ENCODE peak calls at places on chromosomes 11 and 22, in six cellular contexts. M, Z, U, E, T and L are unnamed samples.

GRCh38 chr11:96579642-96580041 is 189.8 kb downstream of the JRKL start:
- DNase-seq in U (no peak), Z (no peak), E (no peak), M (no peak), T (no peak), L (no peak)

GRCh38 chr22:21564411-21564810 is 3.1 kb upstream of the UBE2L3 start:
- DNase-seq in Z (no peak), U (no peak), M (no peak), E (no peak), T (no peak), L (no peak)

GRCh38 chr22:38570841-38571364 is 920 bp upstream of the DMC1 start:
- DNase-seq in T (peak; percentile 66), Z (peak; percentile 28), U (peak; percentile 39), M (peak; percentile 47), E (no peak), L (peak; percentile 35)

GRCh38 chr11:55936300-55936699 is at the start of gene OR5I1:
- DNase-seq in M (no peak), E (no peak), T (no peak), U (no peak), Z (no peak), L (no peak)

GRCh38 chr11:103970850-103971249 is 65.6 kb upstream of the DDI1 start:
- DNase-seq in T (no peak), E (no peak), U (no peak), M (no peak), Z (no peak), L (no peak)

GRCh38 chr11:130485983-130486970 is 37.8 kb downstream of the ADAMTS15 start:
- DNase-seq in T (no peak), M (no peak), U (no peak), Z (no peak), E (no peak), L (no peak)

GRCh38 chr11:71086687-71087258 is 165.6 kb downstream of the SHANK2 start:
- DNase-seq in M (peak; percentile 16), T (peak; percentile 80), Z (peak; percentile 47), U (peak; percentile 3), E (no peak), L (peak; percentile 19)

GRCh38 chr11:134497586-134497985 is 85.5 kb upstream of the B3GAT1 start:
- DNase-seq in Z (no peak), E (no peak), U (no peak), M (no peak), T (no peak), L (no peak)

GRCh38 chr11:100863080-100863581 is 176.0 kb downstream of the ARHGAP42 start:
- DNase-seq in U (peak; percentile 93), T (peak; percentile 21), M (peak; percentile 93), Z (peak; percentile 19), E (no peak), L (peak; percentile 24)

GRCh38 chr11:35661539-35661938 is 1.0 kb upstream of the TRIM44 start:
- DNase-seq in T (no peak), Z (no peak), M (no peak), U (no peak), E (no peak), L (no peak)

GRCh38 chr22:19064354-19065054 is 57.7 kb downstream of the DGCR2 start:
- DNase-seq in Z (no peak), T (no peak), M (no peak), U (no peak), E (no peak), L (no peak)

GRCh38 chr11:95821640-95822039 is 31.3 kb downstream of the CEP57 start:
- DNase-seq in U (peak; percentile 16), T (no peak), M (peak; percentile 67), Z (no peak), E (no peak), L (peak; percentile 41)

GRCh38 chr11:68524681-68525080 is 64.1 kb downstream of the PPP6R3 start:
- DNase-seq in U (no peak), E (no peak), Z (no peak), T (no peak), M (no peak), L (no peak)

GRCh38 chr11:130645164-130645859 is 196.9 kb downstream of the ADAMTS15 start:
- DNase-seq in E (no peak), M (no peak), U (no peak), T (no peak), Z (no peak), L (no peak)

GRCh38 chr11:9047986-9048522 is 43.3 kb downstream of the SCUBE2 start:
- DNase-seq in M (peak; percentile 48), U (peak; percentile 79), T (peak; percentile 22), Z (no peak), E (no peak), L (no peak)
- H3K4me3 ChIP-seq in M (no peak overlapping the region), U (peak overlapping the region; percentile 28), T (no peak overlapping the region), Z (no peak overlapping the region), E (peak overlapping the region; percentile 22), L (no peak overlapping the region)

DNA sequence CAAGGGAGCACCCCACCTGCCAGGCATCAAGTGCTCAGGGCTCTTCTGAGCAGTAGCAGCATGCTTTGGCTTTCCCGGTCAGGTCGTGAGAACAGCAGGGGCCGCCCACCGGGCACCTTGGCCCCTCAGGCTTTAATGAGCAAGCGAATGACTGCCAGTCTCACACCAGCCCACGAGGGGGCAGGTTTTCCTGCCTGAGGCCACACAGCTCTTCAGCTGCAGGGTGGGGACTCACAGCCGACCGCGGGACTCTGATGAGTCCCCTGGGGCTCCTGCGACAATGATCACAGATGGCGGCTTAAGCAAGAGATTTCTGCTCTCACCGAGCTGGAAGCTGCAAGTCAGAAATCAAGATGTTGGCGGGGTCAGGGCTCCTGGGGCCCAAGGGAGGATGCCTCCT is 14.3 kb upstream of the FGF19 start:
- DNase-seq in M (no peak), T (peak; percentile 91), U (no peak), Z (peak; percentile 38), E (no peak), L (peak; percentile 31)
- TF ChIP-seq CTCF in M (peak; percentile 49), T (peak; percentile 78), U (peak; percentile 45), Z (peak; percentile 43), E (no peak), L (peak; percentile 27)

DNA sequence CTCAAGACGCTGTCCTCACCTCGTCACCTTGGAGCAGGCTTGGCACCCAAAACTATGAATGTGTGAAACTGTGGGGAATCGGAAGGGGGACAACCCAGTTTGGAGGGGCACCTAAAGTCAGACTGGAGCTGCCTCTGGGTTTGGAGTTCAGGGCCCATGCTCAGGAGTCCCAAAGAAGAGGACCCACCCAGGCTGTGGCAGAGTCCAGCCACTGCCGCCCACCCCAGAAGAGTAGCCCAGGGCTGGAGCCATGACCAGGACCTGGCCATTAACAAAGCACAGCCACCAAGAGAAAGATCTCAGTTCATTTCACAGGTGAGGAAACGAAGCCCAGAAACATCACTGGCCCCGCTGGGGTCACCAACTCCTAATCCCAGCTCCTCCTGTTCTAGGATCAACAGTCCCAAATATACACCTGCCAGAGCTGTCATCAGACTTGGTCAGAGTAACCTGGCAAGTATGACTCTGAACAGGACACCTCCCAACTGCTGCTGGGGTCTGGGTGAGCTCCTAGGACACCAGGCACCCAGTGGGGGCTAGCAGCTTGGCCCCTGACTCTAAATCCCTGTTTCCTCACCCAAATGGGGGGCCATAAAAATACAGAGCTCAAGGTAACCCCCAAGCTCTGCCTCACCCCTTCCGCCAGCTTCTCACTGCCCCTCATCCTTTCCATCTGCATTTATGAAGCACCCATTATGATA is 2.7 kb downstream of the RAB3IL1 start:
- DNase-seq in U (no peak), M (no peak), T (no peak), Z (no peak), E (peak; percentile 16), L (no peak)
- H3K4me3 ChIP-seq in U (no peak overlapping the region), M (peak overlapping the region; percentile 9), T (no peak overlapping the region), Z (no peak overlapping the region), E (no peak overlapping the region), L (no peak overlapping the region)

GRCh38 chr22:25567305-25567704 is 2.8 kb downstream of the GRK3 start:
- DNase-seq in Z (no peak), E (no peak), M (no peak), T (no peak), U (no peak), L (peak; percentile 24)
- TF ChIP-seq CTCF in Z (no peak), E (no peak), M (no peak), T (peak; percentile 25), U (no peak), L (no peak)

GRCh38 chr11:46338636-46338987 is 8.7 kb upstream of the DGKZ start:
- DNase-seq in M (no peak), Z (no peak), U (no peak), T (peak; percentile 77), E (no peak), L (no peak)

GRCh38 chr11:46341454-46341853 is 5.8 kb upstream of the DGKZ start:
- DNase-seq in Z (no peak), E (no peak), M (no peak), U (no peak), T (no peak), L (no peak)

GRCh38 chr11:46337626-46338345 is 9.5 kb upstream of the DGKZ start:
- DNase-seq in U (no peak), E (no peak), T (no peak), Z (no peak), M (no peak), L (no peak)

GRCh38 chr11:46338988-46339666 is 8.1 kb upstream of the DGKZ start:
- DNase-seq in U (no peak), E (no peak), Z (no peak), M (no peak), T (peak; percentile 97), L (no peak)

GRCh38 chr11:46339816-46340215 is 7.4 kb upstream of the DGKZ start:
- DNase-seq in M (peak; percentile 27), E (no peak), Z (no peak), U (no peak), T (no peak), L (no peak)
- H3K4me3 ChIP-seq in M (no peak overlapping the region), E (no peak overlapping the region), Z (no peak overlapping the region), U (no peak overlapping the region), T (no peak overlapping the region), L (no peak overlapping the region)

DNA sequence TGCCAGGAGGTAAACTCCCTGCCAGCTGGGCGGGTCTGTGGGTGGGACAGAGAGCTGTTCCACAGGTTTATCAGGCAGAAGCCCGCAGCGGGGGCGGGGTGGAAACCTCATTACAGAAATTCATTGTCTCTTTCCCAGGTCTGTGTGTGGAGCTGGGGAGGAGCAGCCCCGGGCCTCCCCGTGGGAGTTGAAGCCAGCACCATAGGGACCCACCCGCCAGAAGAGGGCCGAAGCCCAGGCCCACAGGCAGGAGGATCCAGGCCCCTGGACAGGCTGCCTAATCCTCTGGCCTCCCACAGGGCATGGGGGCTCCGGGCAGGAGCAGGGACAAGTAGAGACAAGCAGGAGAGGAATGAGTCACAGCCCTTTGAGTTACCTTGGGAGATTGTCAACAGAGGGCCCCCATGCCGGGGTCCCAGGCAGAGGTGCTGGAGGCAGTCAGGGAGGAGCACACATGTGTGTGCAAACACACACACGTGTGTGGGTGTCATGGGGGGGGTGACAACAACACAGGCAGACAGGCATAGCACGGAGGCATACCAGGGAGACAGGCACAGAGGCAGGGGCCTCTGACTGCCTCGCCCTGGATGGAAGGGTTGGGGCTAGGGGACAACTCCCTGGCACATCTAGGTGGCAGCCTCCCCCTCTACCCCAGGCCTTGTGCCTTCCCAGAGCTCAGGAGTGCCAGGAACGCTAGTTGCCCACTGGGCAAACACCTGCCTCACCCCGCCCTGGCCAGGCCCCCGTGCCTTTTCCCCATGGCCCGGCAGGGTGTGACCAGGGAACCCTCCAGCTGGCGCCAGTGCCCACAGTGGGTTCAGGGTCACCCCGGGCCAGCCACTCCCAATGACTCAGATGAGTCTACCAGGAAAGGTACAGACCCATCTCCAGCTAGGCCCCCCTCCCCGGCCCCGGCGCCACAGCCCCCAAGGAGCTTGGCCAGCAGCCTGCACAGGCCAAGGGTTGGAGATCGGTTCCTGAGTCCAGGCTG is 1.3 kb downstream of the CDC42BPG start:
- DNase-seq in U (no peak), E (no peak), M (no peak), Z (peak; percentile 59), T (no peak), L (peak; percentile 88)
- TF ChIP-seq CTCF in U (no peak), E (no peak), M (no peak), Z (no peak), T (no peak), L (no peak)